ENCODE peak calls at places on chromosomes 5 and 9, in six cellular contexts. One of them, this sample, is unnamed.

GRCh38 chr5:113084402-113085083 is 107.9 kb downstream of the DCP2 start:
- DNase-seq in fibroblast of pulmonary artery: no peak
- DNase-seq in stimulated activated naive CD8-positive, alpha-beta T cell treated with anti-CD3 and anti-CD28 coated beads, Interleukin-15, amount 100 ng/mL, for 72 hours: no peak
- DNase-seq in epithelial cell of esophagus: no peak
- DNase-seq in posterior cingulate gyrus: no peak
- DNase-seq in endothelial cell of umbilical vein: no peak
- DNase-seq in this sample: no peak

GRCh38 chr9:121569266-121569648 is 69.6 kb upstream of the GGTA1 start:
- DNase-seq in stimulated activated naive CD8-positive, alpha-beta T cell treated with anti-CD3 and anti-CD28 coated beads, Interleukin-15, amount 100 ng/mL, for 72 hours: no peak
- DNase-seq in posterior cingulate gyrus: no peak
- DNase-seq in fibroblast of pulmonary artery: no peak
- DNase-seq in epithelial cell of esophagus: no peak
- DNase-seq in endothelial cell of umbilical vein: no peak
- DNase-seq in this sample: no peak

GRCh38 chr9:116377179-116377790 is 223.7 kb downstream of the PAPPA start:
- DNase-seq in stimulated activated naive CD8-positive, alpha-beta T cell treated with anti-CD3 and anti-CD28 coated beads, Interleukin-15, amount 100 ng/mL, for 72 hours: no peak
- DNase-seq in fibroblast of pulmonary artery: peak; percentile 72
- DNase-seq in endothelial cell of umbilical vein: peak; percentile 26
- DNase-seq in epithelial cell of esophagus: peak; percentile 79
- DNase-seq in posterior cingulate gyrus: no peak
- DNase-seq in this sample: no peak

GRCh38 chr5:142548739-142549275 is 137.1 kb downstream of the FGF1 start:
- DNase-seq in fibroblast of pulmonary artery: peak; percentile 98
- DNase-seq in stimulated activated naive CD8-positive, alpha-beta T cell treated with anti-CD3 and anti-CD28 coated beads, Interleukin-15, amount 100 ng/mL, for 72 hours: peak; percentile 13
- DNase-seq in posterior cingulate gyrus: no peak
- DNase-seq in epithelial cell of esophagus: peak; percentile 95
- DNase-seq in endothelial cell of umbilical vein: peak; percentile 97
- DNase-seq in this sample: peak; percentile 90

GRCh38 chr9:21030389-21031035 is 928 bp downstream of the HACD4 start:
- DNase-seq in posterior cingulate gyrus: no peak
- DNase-seq in fibroblast of pulmonary artery: peak; percentile 42
- DNase-seq in endothelial cell of umbilical vein: peak; percentile 35
- DNase-seq in epithelial cell of esophagus: peak; percentile 65
- DNase-seq in stimulated activated naive CD8-positive, alpha-beta T cell treated with anti-CD3 and anti-CD28 coated beads, Interleukin-15, amount 100 ng/mL, for 72 hours: peak; percentile 30
- DNase-seq in this sample: peak; percentile 67

GRCh38 chr5:172640822-172641358 is at the start of gene NEURL1B:
- DNase-seq in fibroblast of pulmonary artery: peak; percentile 25
- DNase-seq in endothelial cell of umbilical vein: peak; percentile 33
- DNase-seq in posterior cingulate gyrus: peak; percentile 90
- DNase-seq in epithelial cell of esophagus: peak; percentile 79
- DNase-seq in stimulated activated naive CD8-positive, alpha-beta T cell treated with anti-CD3 and anti-CD28 coated beads, Interleukin-15, amount 100 ng/mL, for 72 hours: peak; percentile 36
- DNase-seq in this sample: peak; percentile 67

GRCh38 chr5:135276151-135276550 is 122.9 kb downstream of the MACROH2A1 start:
- DNase-seq in posterior cingulate gyrus: no peak
- DNase-seq in fibroblast of pulmonary artery: no peak
- DNase-seq in endothelial cell of umbilical vein: no peak
- DNase-seq in stimulated activated naive CD8-positive, alpha-beta T cell treated with anti-CD3 and anti-CD28 coated beads, Interleukin-15, amount 100 ng/mL, for 72 hours: no peak
- DNase-seq in epithelial cell of esophagus: no peak
- DNase-seq in this sample: no peak

GRCh38 chr5:98787131-98787719 is 13.8 kb downstream of the RGMB start:
- DNase-seq in fibroblast of pulmonary artery: no peak
- DNase-seq in epithelial cell of esophagus: no peak
- DNase-seq in stimulated activated naive CD8-positive, alpha-beta T cell treated with anti-CD3 and anti-CD28 coated beads, Interleukin-15, amount 100 ng/mL, for 72 hours: no peak
- DNase-seq in endothelial cell of umbilical vein: no peak
- DNase-seq in posterior cingulate gyrus: no peak
- DNase-seq in this sample: no peak

GRCh38 chr5:160701403-160701802 is 150.6 kb downstream of the ATP10B start:
- DNase-seq in posterior cingulate gyrus: no peak
- DNase-seq in stimulated activated naive CD8-positive, alpha-beta T cell treated with anti-CD3 and anti-CD28 coated beads, Interleukin-15, amount 100 ng/mL, for 72 hours: no peak
- DNase-seq in fibroblast of pulmonary artery: no peak
- DNase-seq in epithelial cell of esophagus: no peak
- DNase-seq in endothelial cell of umbilical vein: no peak
- DNase-seq in this sample: no peak

GRCh38 chr9:120394058-120394669 is 185.8 kb downstream of the CDK5RAP2 start:
- DNase-seq in epithelial cell of esophagus: peak; percentile 81
- DNase-seq in stimulated activated naive CD8-positive, alpha-beta T cell treated with anti-CD3 and anti-CD28 coated beads, Interleukin-15, amount 100 ng/mL, for 72 hours: peak; percentile 43
- DNase-seq in fibroblast of pulmonary artery: peak; percentile 88
- DNase-seq in endothelial cell of umbilical vein: no peak
- DNase-seq in posterior cingulate gyrus: no peak
- DNase-seq in this sample: no peak

GRCh38 chr9:111066427-111066826 is 28.2 kb upstream of the LPAR1 start:
- DNase-seq in fibroblast of pulmonary artery: no peak
- DNase-seq in posterior cingulate gyrus: no peak
- DNase-seq in epithelial cell of esophagus: no peak
- DNase-seq in stimulated activated naive CD8-positive, alpha-beta T cell treated with anti-CD3 and anti-CD28 coated beads, Interleukin-15, amount 100 ng/mL, for 72 hours: no peak
- DNase-seq in endothelial cell of umbilical vein: no peak
- DNase-seq in this sample: no peak

GRCh38 chr5:37717276-37717612 is 122.6 kb downstream of the GDNF start:
- DNase-seq in endothelial cell of umbilical vein: no peak
- DNase-seq in stimulated activated naive CD8-positive, alpha-beta T cell treated with anti-CD3 and anti-CD28 coated beads, Interleukin-15, amount 100 ng/mL, for 72 hours: no peak
- DNase-seq in fibroblast of pulmonary artery: no peak
- DNase-seq in epithelial cell of esophagus: no peak
- DNase-seq in posterior cingulate gyrus: no peak
- DNase-seq in this sample: no peak

GRCh38 chr5:65876496-65876895 is 49.9 kb upstream of the ERBIN start:
- DNase-seq in endothelial cell of umbilical vein: no peak
- DNase-seq in epithelial cell of esophagus: no peak
- DNase-seq in posterior cingulate gyrus: no peak
- DNase-seq in fibroblast of pulmonary artery: no peak
- DNase-seq in stimulated activated naive CD8-positive, alpha-beta T cell treated with anti-CD3 and anti-CD28 coated beads, Interleukin-15, amount 100 ng/mL, for 72 hours: no peak
- DNase-seq in this sample: no peak

GRCh38 chr5:35771321-35771720 is 85.4 kb upstream of the IL7R start:
- DNase-seq in fibroblast of pulmonary artery: peak; percentile 60
- DNase-seq in posterior cingulate gyrus: no peak
- DNase-seq in endothelial cell of umbilical vein: no peak
- DNase-seq in stimulated activated naive CD8-positive, alpha-beta T cell treated with anti-CD3 and anti-CD28 coated beads, Interleukin-15, amount 100 ng/mL, for 72 hours: no peak
- DNase-seq in epithelial cell of esophagus: peak; percentile 94
- DNase-seq in this sample: no peak

GRCh38 chr5:137095597-137095996 is 403.5 kb downstream of the SPOCK1 start:
- DNase-seq in epithelial cell of esophagus: no peak
- DNase-seq in fibroblast of pulmonary artery: no peak
- DNase-seq in endothelial cell of umbilical vein: no peak
- DNase-seq in posterior cingulate gyrus: no peak
- DNase-seq in stimulated activated naive CD8-positive, alpha-beta T cell treated with anti-CD3 and anti-CD28 coated beads, Interleukin-15, amount 100 ng/mL, for 72 hours: no peak
- DNase-seq in this sample: no peak

GRCh38 chr9:134969401-134969800 is 51.7 kb upstream of the FCN1 start:
- DNase-seq in endothelial cell of umbilical vein: no peak
- DNase-seq in stimulated activated naive CD8-positive, alpha-beta T cell treated with anti-CD3 and anti-CD28 coated beads, Interleukin-15, amount 100 ng/mL, for 72 hours: no peak
- DNase-seq in posterior cingulate gyrus: no peak
- DNase-seq in epithelial cell of esophagus: no peak
- DNase-seq in fibroblast of pulmonary artery: no peak
- DNase-seq in this sample: no peak

GRCh38 chr5:84790406-84790805 is 405.7 kb upstream of the EDIL3 start:
- DNase-seq in fibroblast of pulmonary artery: no peak
- DNase-seq in endothelial cell of umbilical vein: no peak
- DNase-seq in posterior cingulate gyrus: no peak
- DNase-seq in epithelial cell of esophagus: no peak
- DNase-seq in stimulated activated naive CD8-positive, alpha-beta T cell treated with anti-CD3 and anti-CD28 coated beads, Interleukin-15, amount 100 ng/mL, for 72 hours: no peak
- DNase-seq in this sample: no peak

GRCh38 chr9:121640076-121640475 is 11.4 kb upstream of the DAB2IP start:
- DNase-seq in fibroblast of pulmonary artery: peak; percentile 31
- DNase-seq in posterior cingulate gyrus: peak; percentile 84
- DNase-seq in endothelial cell of umbilical vein: peak; percentile 36
- DNase-seq in stimulated activated naive CD8-positive, alpha-beta T cell treated with anti-CD3 and anti-CD28 coated beads, Interleukin-15, amount 100 ng/mL, for 72 hours: peak; percentile 40
- DNase-seq in epithelial cell of esophagus: no peak
- DNase-seq in this sample: peak; percentile 53

GRCh38 chr9:95796029-95796428 is 79.5 kb upstream of the ERCC6L2 start:
- DNase-seq in epithelial cell of esophagus: no peak
- DNase-seq in fibroblast of pulmonary artery: no peak
- DNase-seq in endothelial cell of umbilical vein: no peak
- DNase-seq in stimulated activated naive CD8-positive, alpha-beta T cell treated with anti-CD3 and anti-CD28 coated beads, Interleukin-15, amount 100 ng/mL, for 72 hours: no peak
- DNase-seq in posterior cingulate gyrus: no peak
- DNase-seq in this sample: no peak

GRCh38 chr5:179400020-179400419 is 54.8 kb upstream of the ADAMTS2 start:
- DNase-seq in posterior cingulate gyrus: no peak
- DNase-seq in fibroblast of pulmonary artery: no peak
- DNase-seq in endothelial cell of umbilical vein: no peak
- DNase-seq in epithelial cell of esophagus: no peak
- DNase-seq in stimulated activated naive CD8-positive, alpha-beta T cell treated with anti-CD3 and anti-CD28 coated beads, Interleukin-15, amount 100 ng/mL, for 72 hours: no peak
- DNase-seq in this sample: no peak

GRCh38 chr9:85112376-85112775 is 442.8 kb downstream of the NTRK2 start:
- DNase-seq in endothelial cell of umbilical vein: no peak
- DNase-seq in fibroblast of pulmonary artery: no peak
- DNase-seq in posterior cingulate gyrus: no peak
- DNase-seq in epithelial cell of esophagus: no peak
- DNase-seq in stimulated activated naive CD8-positive, alpha-beta T cell treated with anti-CD3 and anti-CD28 coated beads, Interleukin-15, amount 100 ng/mL, for 72 hours: no peak
- DNase-seq in this sample: no peak

GRCh38 chr9:98144631-98145030 is 25.6 kb upstream of the TRIM14 start:
- DNase-seq in endothelial cell of umbilical vein: no peak
- DNase-seq in posterior cingulate gyrus: no peak
- DNase-seq in fibroblast of pulmonary artery: no peak
- DNase-seq in stimulated activated naive CD8-positive, alpha-beta T cell treated with anti-CD3 and anti-CD28 coated beads, Interleukin-15, amount 100 ng/mL, for 72 hours: no peak
- DNase-seq in epithelial cell of esophagus: no peak
- DNase-seq in this sample: no peak

GRCh38 chr9:137167752-137168574 is 1.9 kb downstream of the LRRC26 start:
- DNase-seq in stimulated activated naive CD8-positive, alpha-beta T cell treated with anti-CD3 and anti-CD28 coated beads, Interleukin-15, amount 100 ng/mL, for 72 hours: no peak
- DNase-seq in posterior cingulate gyrus: no peak
- DNase-seq in fibroblast of pulmonary artery: no peak
- DNase-seq in epithelial cell of esophagus: no peak
- DNase-seq in endothelial cell of umbilical vein: no peak
- DNase-seq in this sample: no peak

GRCh38 chr9:132001550-132001949 is 78.1 kb downstream of the MED27 start:
- DNase-seq in fibroblast of pulmonary artery: peak; percentile 38
- DNase-seq in epithelial cell of esophagus: no peak
- DNase-seq in posterior cingulate gyrus: no peak
- DNase-seq in stimulated activated naive CD8-positive, alpha-beta T cell treated with anti-CD3 and anti-CD28 coated beads, Interleukin-15, amount 100 ng/mL, for 72 hours: no peak
- DNase-seq in endothelial cell of umbilical vein: no peak
- DNase-seq in this sample: no peak

GRCh38 chr5:31853398-31854135 is 214.6 kb downstream of the PDZD2 start:
- DNase-seq in fibroblast of pulmonary artery: no peak
- DNase-seq in epithelial cell of esophagus: peak; percentile 28
- DNase-seq in posterior cingulate gyrus: no peak
- DNase-seq in endothelial cell of umbilical vein: no peak
- DNase-seq in stimulated activated naive CD8-positive, alpha-beta T cell treated with anti-CD3 and anti-CD28 coated beads, Interleukin-15, amount 100 ng/mL, for 72 hours: no peak
- DNase-seq in this sample: no peak

GRCh38 chr9:121478816-121479676 is 20.6 kb downstream of the GGTA1 start:
- DNase-seq in posterior cingulate gyrus: peak; percentile 48
- DNase-seq in endothelial cell of umbilical vein: peak; percentile 59
- DNase-seq in fibroblast of pulmonary artery: peak; percentile 29
- DNase-seq in epithelial cell of esophagus: no peak
- DNase-seq in stimulated activated naive CD8-positive, alpha-beta T cell treated with anti-CD3 and anti-CD28 coated beads, Interleukin-15, amount 100 ng/mL, for 72 hours: no peak
- DNase-seq in this sample: no peak

GRCh38 chr5:125597338-125597737 is 825.9 kb upstream of the GRAMD2B start:
- DNase-seq in endothelial cell of umbilical vein: no peak
- DNase-seq in stimulated activated naive CD8-positive, alpha-beta T cell treated with anti-CD3 and anti-CD28 coated beads, Interleukin-15, amount 100 ng/mL, for 72 hours: no peak
- DNase-seq in fibroblast of pulmonary artery: peak; percentile 60
- DNase-seq in posterior cingulate gyrus: no peak
- DNase-seq in epithelial cell of esophagus: peak; percentile 25
- DNase-seq in this sample: no peak

GRCh38 chr9:136655244-136656225 is 7.2 kb upstream of the EGFL7 start:
- DNase-seq in fibroblast of pulmonary artery: peak; percentile 69
- DNase-seq in stimulated activated naive CD8-positive, alpha-beta T cell treated with anti-CD3 and anti-CD28 coated beads, Interleukin-15, amount 100 ng/mL, for 72 hours: no peak
- DNase-seq in endothelial cell of umbilical vein: peak; percentile 99
- DNase-seq in epithelial cell of esophagus: no peak
- DNase-seq in posterior cingulate gyrus: no peak
- DNase-seq in this sample: no peak

GRCh38 chr9:136088939-136089696 is 6.0 kb downstream of the NACC2 start:
- DNase-seq in posterior cingulate gyrus: peak; percentile 86
- DNase-seq in endothelial cell of umbilical vein: no peak
- DNase-seq in fibroblast of pulmonary artery: no peak
- DNase-seq in stimulated activated naive CD8-positive, alpha-beta T cell treated with anti-CD3 and anti-CD28 coated beads, Interleukin-15, amount 100 ng/mL, for 72 hours: no peak
- DNase-seq in epithelial cell of esophagus: no peak
- DNase-seq in this sample: no peak

GRCh38 chr5:108700928-108701327 is 46.8 kb upstream of the FER start:
- DNase-seq in endothelial cell of umbilical vein: no peak
- DNase-seq in epithelial cell of esophagus: no peak
- DNase-seq in posterior cingulate gyrus: no peak
- DNase-seq in fibroblast of pulmonary artery: no peak
- DNase-seq in stimulated activated naive CD8-positive, alpha-beta T cell treated with anti-CD3 and anti-CD28 coated beads, Interleukin-15, amount 100 ng/mL, for 72 hours: no peak
- DNase-seq in this sample: peak; percentile 21

GRCh38 chr5:168299372-168299771 is 7.9 kb downstream of the WWC1 start:
- DNase-seq in epithelial cell of esophagus: no peak
- DNase-seq in fibroblast of pulmonary artery: no peak
- DNase-seq in endothelial cell of umbilical vein: no peak
- DNase-seq in stimulated activated naive CD8-positive, alpha-beta T cell treated with anti-CD3 and anti-CD28 coated beads, Interleukin-15, amount 100 ng/mL, for 72 hours: no peak
- DNase-seq in posterior cingulate gyrus: no peak
- DNase-seq in this sample: no peak

GRCh38 chr5:176875014-176875550 is 24.1 kb downstream of the HK3 start:
- DNase-seq in epithelial cell of esophagus: no peak
- DNase-seq in endothelial cell of umbilical vein: no peak
- DNase-seq in stimulated activated naive CD8-positive, alpha-beta T cell treated with anti-CD3 and anti-CD28 coated beads, Interleukin-15, amount 100 ng/mL, for 72 hours: no peak
- DNase-seq in posterior cingulate gyrus: peak; percentile 86
- DNase-seq in fibroblast of pulmonary artery: no peak
- DNase-seq in this sample: no peak

GRCh38 chr9:77735515-77735914 is 87.4 kb upstream of the GNA14 start:
- DNase-seq in endothelial cell of umbilical vein: peak; percentile 96
- DNase-seq in stimulated activated naive CD8-positive, alpha-beta T cell treated with anti-CD3 and anti-CD28 coated beads, Interleukin-15, amount 100 ng/mL, for 72 hours: no peak
- DNase-seq in posterior cingulate gyrus: no peak
- DNase-seq in fibroblast of pulmonary artery: peak; percentile 66
- DNase-seq in epithelial cell of esophagus: no peak
- DNase-seq in this sample: peak; percentile 40

GRCh38 chr5:72246239-72246580 is 73.8 kb downstream of the MRPS27 start:
- DNase-seq in epithelial cell of esophagus: peak; percentile 54
- DNase-seq in stimulated activated naive CD8-positive, alpha-beta T cell treated with anti-CD3 and anti-CD28 coated beads, Interleukin-15, amount 100 ng/mL, for 72 hours: no peak
- DNase-seq in endothelial cell of umbilical vein: peak; percentile 68
- DNase-seq in fibroblast of pulmonary artery: peak; percentile 61
- DNase-seq in posterior cingulate gyrus: no peak
- DNase-seq in this sample: peak; percentile 52

GRCh38 chr5:103224118-103224893 is 34.3 kb upstream of the MACIR start:
- DNase-seq in posterior cingulate gyrus: no peak
- DNase-seq in stimulated activated naive CD8-positive, alpha-beta T cell treated with anti-CD3 and anti-CD28 coated beads, Interleukin-15, amount 100 ng/mL, for 72 hours: peak; percentile 48
- DNase-seq in endothelial cell of umbilical vein: peak; percentile 78
- DNase-seq in epithelial cell of esophagus: peak; percentile 80
- DNase-seq in fibroblast of pulmonary artery: peak; percentile 93
- DNase-seq in this sample: peak; percentile 58

GRCh38 chr5:59517926-59518585 is 375.5 kb downstream of the PDE4D start:
- DNase-seq in fibroblast of pulmonary artery: peak; percentile 64
- DNase-seq in stimulated activated naive CD8-positive, alpha-beta T cell treated with anti-CD3 and anti-CD28 coated beads, Interleukin-15, amount 100 ng/mL, for 72 hours: no peak
- DNase-seq in posterior cingulate gyrus: no peak
- DNase-seq in epithelial cell of esophagus: peak; percentile 71
- DNase-seq in endothelial cell of umbilical vein: peak; percentile 75
- DNase-seq in this sample: no peak

GRCh38 chr9:36169166-36169565 is at the start of gene CCIN:
- DNase-seq in epithelial cell of esophagus: no peak
- DNase-seq in stimulated activated naive CD8-positive, alpha-beta T cell treated with anti-CD3 and anti-CD28 coated beads, Interleukin-15, amount 100 ng/mL, for 72 hours: no peak
- DNase-seq in posterior cingulate gyrus: no peak
- DNase-seq in endothelial cell of umbilical vein: no peak
- DNase-seq in fibroblast of pulmonary artery: no peak
- DNase-seq in this sample: no peak